ENCODE peak calls at places on chromosomes 5 and 9, in six cellular contexts. T, X, V, M, U and A are unnamed samples.

GRCh38 chr5:90558344-90559192 is at the start of gene ADGRV1:
- DNase-seq in T (no peak), U (peak; percentile 33), X (peak; percentile 28), V (peak; percentile 90), M (peak; percentile 45), A (no peak)

GRCh38 chr5:112628219-112628618 is 109.5 kb upstream of the APC start:
- DNase-seq in V (peak; percentile 15), X (no peak), U (no peak), T (no peak), M (no peak), A (no peak)

GRCh38 chr5:77773734-77774280 is 2.3 kb downstream of the TBCA start:
- DNase-seq in X (no peak), U (no peak), M (no peak), T (no peak), V (no peak), A (no peak)

GRCh38 chr5:103847060-103847459 is 284.5 kb upstream of the NUDT12 start:
- DNase-seq in T (no peak), X (no peak), V (no peak), U (no peak), M (no peak), A (no peak)

GRCh38 chr5:172713113-172713808 is 57.7 kb downstream of the DUSP1 start:
- DNase-seq in M (no peak), V (no peak), X (peak; percentile 70), T (peak; percentile 48), U (peak; percentile 39), A (peak; percentile 42)

GRCh38 chr9:6968271-6968670 is 210.5 kb downstream of the KDM4C start:
- DNase-seq in X (no peak), U (peak; percentile 10), M (no peak), V (no peak), T (no peak), A (no peak)

GRCh38 chr9:127562841-127563523 is 49.1 kb upstream of the STXBP1 start:
- DNase-seq in M (no peak), V (no peak), T (no peak), X (no peak), U (peak; percentile 76), A (no peak)

GRCh38 chr5:1009359-1010180 is 968 bp downstream of the NKD2 start:
- DNase-seq in V (no peak), M (no peak), X (no peak), U (no peak), T (no peak), A (no peak)

GRCh38 chr5:153404747-153405146 is 85.7 kb upstream of the GRIA1 start:
- DNase-seq in X (no peak), U (no peak), V (no peak), T (no peak), M (no peak), A (no peak)

GRCh38 chr9:91896513-91897121 is 53.4 kb downstream of the ROR2 start:
- DNase-seq in X (no peak), U (peak; percentile 76), T (no peak), V (no peak), M (peak; percentile 18), A (no peak)

GRCh38 chr9:20024159-20024571 is 235.3 kb upstream of the SLC24A2 start:
- DNase-seq in V (no peak), X (no peak), U (no peak), M (no peak), T (no peak), A (no peak)

GRCh38 chr9:83962165-83962564 is 17.9 kb downstream of the HNRNPK start:
- DNase-seq in M (no peak), T (no peak), V (no peak), X (no peak), U (peak; percentile 43), A (no peak)